ENCODE peak calls at places on chromosomes 2 and 18, in nine cellular contexts. T is GM12864, U is thoracic aorta, P is hepatocyte, J is fibroblast of mammary gland, I is cardiac fibroblast, R is psoas muscle, M is GM06990, Q is neural progenitor cell. F is an unnamed sample.

GRCh38 chr2:38178556-38179419 is 102.8 kb upstream of the CYP1B1 start:
- DNase-seq in P (peak), Q (no peak), T (peak), M (peak), J (peak), R (no peak), U (no peak), I (peak), F (no peak)

GRCh38 chr18:2430191-2430590 is 141.1 kb downstream of the METTL4 start:
- DNase-seq in Q (no peak), M (no peak), P (no peak), T (no peak), J (no peak), I (no peak), R (no peak), U (no peak), F (no peak)

GRCh38 chr2:222879602-222879933 is 18.7 kb downstream of the ACSL3 start:
- DNase-seq in M (no peak), J (no peak), T (no peak), Q (no peak), I (no peak), U (no peak), R (no peak), P (no peak), F (no peak)

GRCh38 chr2:71458413-71459083 is 5.2 kb downstream of the DYSF start:
- DNase-seq in P (no peak), R (no peak), M (no peak), U (no peak), I (peak), T (no peak), Q (no peak), J (peak), F (no peak)

GRCh38 chr2:179447839-179448447 is 183.3 kb upstream of the SESTD1 start:
- DNase-seq in Q (no peak), P (no peak), J (peak), I (no peak), U (no peak), T (no peak), M (no peak), R (no peak), F (no peak)

GRCh38 chr18:75110311-75110710 is 98.6 kb downstream of the PTGR3 start:
- DNase-seq in I (no peak), U (no peak), M (no peak), J (no peak), P (no peak), Q (no peak), T (no peak), R (no peak), F (no peak)

GRCh38 chr2:224449212-224450147 is 47.6 kb upstream of the FAM124B start:
- DNase-seq in M (no peak), Q (no peak), I (peak), R (no peak), U (no peak), P (no peak), T (no peak), J (peak), F (no peak)

GRCh38 chr2:142682528-142682927 is 194.9 kb upstream of the KYNU start:
- DNase-seq in R (no peak), U (no peak), J (peak), M (no peak), T (peak), Q (no peak), P (no peak), I (peak), F (no peak)

GRCh38 chr2:222806606-222807036 is 54.2 kb upstream of the ACSL3 start:
- DNase-seq in U (no peak), T (no peak), I (no peak), Q (no peak), R (no peak), J (no peak), M (no peak), P (no peak), F (no peak)

GRCh38 chr2:134771313-134771801 is 52.6 kb upstream of the TMEM163 start:
- DNase-seq in U (no peak), Q (no peak), I (no peak), T (no peak), J (no peak), R (no peak), P (no peak), M (no peak), F (no peak)

GRCh38 chr2:135931776-135932438 is 53.5 kb downstream of the DARS1 start:
- DNase-seq in P (no peak), T (no peak), U (no peak), R (no peak), I (no peak), Q (no peak), J (no peak), M (peak), F (no peak)

GRCh38 chr18:48166336-48166875 is 235.9 kb upstream of the SMAD2 start:
- DNase-seq in T (no peak), U (no peak), Q (no peak), P (no peak), J (no peak), I (no peak), R (no peak), M (no peak), F (no peak)

GRCh38 chr2:217052856-217053577 is 193.2 kb upstream of the TNP1 start:
- DNase-seq in P (no peak), T (no peak), Q (no peak), R (no peak), U (no peak), J (no peak), I (no peak), M (no peak), F (no peak)

GRCh38 chr2:164873096-164873670 is 31.6 kb upstream of the COBLL1 start:
- DNase-seq in Q (no peak), U (no peak), P (no peak), M (no peak), I (no peak), J (no peak), T (no peak), R (no peak), F (no peak)

GRCh38 chr2:180542510-180542909 is 437.9 kb upstream of the UBE2E3 start:
- DNase-seq in J (no peak), I (no peak), Q (no peak), R (no peak), M (no peak), U (no peak), P (no peak), T (no peak), F (no peak)

GRCh38 chr2:96325038-96325883 is at the start of gene ITPRIPL1:
- DNase-seq in R (no peak), I (no peak), M (peak), Q (peak), T (no peak), J (peak), P (peak), U (no peak), F (no peak)

GRCh38 chr2:167052825-167053224 is 164.5 kb downstream of the XIRP2 start:
- DNase-seq in I (peak), U (no peak), P (peak), M (no peak), Q (no peak), R (no peak), T (no peak), J (peak), F (no peak)

GRCh38 chr2:55555977-55556376 is 36.5 kb downstream of the CFAP36 start:
- DNase-seq in R (no peak), U (no peak), P (peak), I (peak), Q (no peak), J (peak), M (no peak), T (no peak), F (no peak)

GRCh38 chr2:158776236-158776635 is 18.9 kb upstream of the DAPL1 start:
- DNase-seq in I (no peak), U (no peak), Q (no peak), J (no peak), T (no peak), M (no peak), R (no peak), P (no peak), F (no peak)

GRCh38 chr2:96267159-96267971 is 1.3 kb downstream of the CIAO1 start:
- DNase-seq in J (peak), Q (peak), I (peak), R (peak), P (peak), T (no peak), U (no peak), M (no peak), F (no peak)

GRCh38 chr2:198162276-198162675 is 357.9 kb downstream of the PLCL1 start:
- DNase-seq in R (no peak), Q (no peak), J (no peak), U (no peak), I (no peak), T (no peak), P (no peak), M (no peak), F (no peak)

GRCh38 chr2:118190365-118190916 is 102.2 kb downstream of the INSIG2 start:
- DNase-seq in M (no peak), P (no peak), I (no peak), J (peak), T (no peak), Q (no peak), R (no peak), U (no peak), F (no peak)

GRCh38 chr2:3102081-3102914 is 275.3 kb downstream of the EIPR1 start:
- DNase-seq in M (no peak), R (no peak), Q (no peak), P (no peak), J (no peak), I (no peak), U (no peak), T (no peak), F (no peak)

GRCh38 chr2:188785515-188785914 is 188.7 kb upstream of the COL3A1 start:
- DNase-seq in T (no peak), P (peak), U (no peak), Q (no peak), J (peak), I (peak), R (no peak), M (no peak), F (no peak)

GRCh38 chr2:112161431-112162145 is 23.4 kb downstream of the FBLN7 start:
- DNase-seq in J (no peak), T (no peak), U (no peak), Q (no peak), I (no peak), R (no peak), M (no peak), P (no peak), F (no peak)

GRCh38 chr2:1605102-1605501 is 139.2 kb downstream of the PXDN start:
- DNase-seq in Q (peak), P (no peak), M (no peak), T (no peak), J (peak), I (peak), R (peak), U (no peak), F (no peak)

GRCh38 chr2:191115391-191115790 is 35.4 kb downstream of the STAT4 start:
- DNase-seq in Q (no peak), J (no peak), T (no peak), P (no peak), R (no peak), I (no peak), M (peak), U (no peak), F (no peak)

GRCh38 chr2:183809404-183809803 is 685.2 kb downstream of the NUP35 start:
- DNase-seq in M (no peak), U (no peak), I (no peak), J (no peak), Q (no peak), R (no peak), T (no peak), P (no peak), F (no peak)

GRCh38 chr18:11154369-11154982 is 5.1 kb upstream of the PIEZO2 start:
- DNase-seq in U (no peak), I (peak), J (peak), R (no peak), Q (peak), T (no peak), M (peak), P (peak), F (peak)

GRCh38 chr2:64846175-64846574 is 143.0 kb upstream of the SLC1A4 start:
- DNase-seq in R (no peak), Q (no peak), J (peak), T (no peak), U (no peak), M (no peak), I (peak), P (no peak), F (no peak)

GRCh38 chr2:30871440-30871839 is 64.2 kb upstream of the CAPN13 start:
- DNase-seq in I (no peak), U (no peak), T (no peak), R (no peak), P (no peak), M (no peak), Q (no peak), J (no peak), F (no peak)

GRCh38 chr2:17059452-17059851 is 393.8 kb upstream of the CYRIA start:
- DNase-seq in P (no peak), R (no peak), J (no peak), U (no peak), Q (no peak), T (no peak), M (no peak), I (no peak), F (no peak)

GRCh38 chr2:79702934-79703333 is 190.1 kb downstream of the CTNNA2 start:
- DNase-seq in R (no peak), I (no peak), P (no peak), Q (no peak), T (no peak), U (no peak), J (no peak), M (no peak), F (no peak)

GRCh38 chr18:65983750-65984149 is 232.9 kb downstream of the CDH7 start:
- DNase-seq in I (no peak), M (no peak), T (no peak), J (no peak), P (no peak), U (no peak), R (no peak), Q (peak), F (no peak)

GRCh38 chr18:49061239-49061905 is 110.6 kb upstream of the SMAD7 start:
- DNase-seq in R (no peak), I (no peak), J (no peak), Q (no peak), P (no peak), U (no peak), T (no peak), M (no peak), F (no peak)

GRCh38 chr2:205903549-205904129 is 182.3 kb downstream of the INO80D start:
- DNase-seq in U (no peak), I (no peak), Q (peak), R (no peak), M (peak), J (no peak), P (peak), T (peak), F (no peak)

GRCh38 chr2:161424179-161424763 is 8.2 kb downstream of the TBR1 start:
- DNase-seq in T (no peak), Q (peak), R (no peak), M (no peak), J (no peak), U (no peak), P (no peak), I (no peak), F (no peak)

GRCh38 chr18:60064271-60064670 is 164.5 kb downstream of the PMAIP1 start:
- DNase-seq in J (peak), I (no peak), T (no peak), P (no peak), M (no peak), R (no peak), Q (no peak), U (no peak), F (no peak)
- H3K4me3 ChIP-seq in J (no peak), I (no peak), T (no peak), P (no peak), M (no peak), R (no peak), Q (no peak), U (no peak), F (no peak)

DNA sequence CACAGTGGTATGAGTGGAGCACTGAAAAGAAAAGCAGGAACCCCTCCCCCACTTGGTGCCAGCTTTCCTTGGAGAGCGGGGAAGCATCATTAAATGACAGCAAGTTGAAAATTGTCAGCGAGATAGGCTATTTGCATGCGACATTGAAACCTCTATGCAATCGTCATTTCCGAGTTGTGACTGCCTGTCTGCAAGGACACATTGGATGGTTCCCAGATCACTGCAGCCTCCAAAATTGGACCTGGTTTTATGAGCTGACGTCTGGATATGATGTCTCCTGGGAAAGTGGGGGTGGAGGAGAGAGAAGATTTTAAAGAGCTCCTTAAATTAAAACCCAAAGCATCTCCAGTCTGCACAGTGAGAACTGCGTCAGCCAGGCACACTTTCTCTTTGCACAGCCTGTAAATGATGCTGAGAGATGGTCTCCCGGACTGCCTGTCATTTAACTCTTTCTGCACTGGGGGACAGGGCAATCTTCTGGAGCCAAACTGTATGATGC is 57.8 kb upstream of the KIF5C start:
- DNase-seq in J (peak), P (peak), Q (peak), M (no peak), R (no peak), I (peak), T (no peak), U (no peak), F (no peak)
- H3K4me3 ChIP-seq in J (no peak), P (no peak), Q (no peak), M (peak), R (peak), I (no peak), T (peak), U (peak), F (no peak)

DNA sequence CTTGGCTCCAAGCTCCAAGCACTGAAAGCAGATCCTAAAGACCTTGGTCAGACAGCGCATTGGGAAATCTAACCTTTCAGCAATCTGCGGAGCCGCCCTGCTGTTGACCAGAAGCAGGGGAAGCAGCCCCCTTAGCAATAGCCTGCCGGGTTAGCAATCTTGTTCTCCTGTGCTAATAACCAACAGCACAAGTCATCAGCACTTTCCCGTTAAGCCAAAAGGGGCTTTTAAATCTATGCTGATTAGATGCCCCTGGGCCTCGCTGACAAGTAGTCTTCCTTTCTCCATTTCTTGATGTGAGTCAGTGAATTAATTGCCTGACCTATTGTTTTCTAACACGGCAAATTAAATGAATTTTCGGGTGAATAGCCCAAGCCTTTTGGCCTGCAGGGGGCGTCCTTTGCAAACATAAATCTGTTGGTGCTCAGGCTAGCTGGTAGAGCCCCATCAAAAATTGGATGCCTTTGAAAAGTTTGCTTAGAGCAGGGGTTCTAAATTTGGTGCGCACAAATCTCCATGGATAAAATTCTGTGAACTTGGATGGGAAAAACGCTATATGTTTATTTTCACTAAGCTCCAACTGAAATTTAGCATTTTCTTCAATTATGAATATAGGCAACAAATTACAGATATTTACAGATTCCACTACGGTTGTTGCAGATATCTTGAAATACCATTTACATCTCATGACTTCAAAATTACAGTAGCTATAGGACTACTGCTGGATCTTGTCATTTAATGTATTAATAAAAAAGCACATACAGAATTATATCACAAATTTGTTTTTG is 24.7 kb downstream of the MAIP1 start:
- DNase-seq in T (peak), R (peak), Q (peak), P (peak), J (peak), U (peak), I (peak), M (no peak), F (peak)
- H3K4me3 ChIP-seq in T (no peak), R (peak), Q (peak), P (no peak), J (peak), U (peak), I (peak), M (no peak), F (no peak)

GRCh38 chr2:36357506-36358316 is 2.1 kb downstream of the CRIM1 start:
- DNase-seq in R (peak), J (peak), I (peak), M (peak), T (no peak), Q (peak), U (no peak), P (peak), F (no peak)
- H3K4me3 ChIP-seq in R (peak), J (peak), I (peak), M (peak), T (peak), Q (peak), U (peak), P (peak), F (peak)

GRCh38 chr2:176356251-176356650 is 87.0 kb downstream of the MTX2 start:
- DNase-seq in T (no peak), I (peak), R (no peak), Q (no peak), J (no peak), M (no peak), U (no peak), P (no peak), F (no peak)
- H3K4me3 ChIP-seq in T (no peak), I (no peak), R (no peak), Q (no peak), J (no peak), M (no peak), U (no peak), P (no peak), F (no peak)

DNA sequence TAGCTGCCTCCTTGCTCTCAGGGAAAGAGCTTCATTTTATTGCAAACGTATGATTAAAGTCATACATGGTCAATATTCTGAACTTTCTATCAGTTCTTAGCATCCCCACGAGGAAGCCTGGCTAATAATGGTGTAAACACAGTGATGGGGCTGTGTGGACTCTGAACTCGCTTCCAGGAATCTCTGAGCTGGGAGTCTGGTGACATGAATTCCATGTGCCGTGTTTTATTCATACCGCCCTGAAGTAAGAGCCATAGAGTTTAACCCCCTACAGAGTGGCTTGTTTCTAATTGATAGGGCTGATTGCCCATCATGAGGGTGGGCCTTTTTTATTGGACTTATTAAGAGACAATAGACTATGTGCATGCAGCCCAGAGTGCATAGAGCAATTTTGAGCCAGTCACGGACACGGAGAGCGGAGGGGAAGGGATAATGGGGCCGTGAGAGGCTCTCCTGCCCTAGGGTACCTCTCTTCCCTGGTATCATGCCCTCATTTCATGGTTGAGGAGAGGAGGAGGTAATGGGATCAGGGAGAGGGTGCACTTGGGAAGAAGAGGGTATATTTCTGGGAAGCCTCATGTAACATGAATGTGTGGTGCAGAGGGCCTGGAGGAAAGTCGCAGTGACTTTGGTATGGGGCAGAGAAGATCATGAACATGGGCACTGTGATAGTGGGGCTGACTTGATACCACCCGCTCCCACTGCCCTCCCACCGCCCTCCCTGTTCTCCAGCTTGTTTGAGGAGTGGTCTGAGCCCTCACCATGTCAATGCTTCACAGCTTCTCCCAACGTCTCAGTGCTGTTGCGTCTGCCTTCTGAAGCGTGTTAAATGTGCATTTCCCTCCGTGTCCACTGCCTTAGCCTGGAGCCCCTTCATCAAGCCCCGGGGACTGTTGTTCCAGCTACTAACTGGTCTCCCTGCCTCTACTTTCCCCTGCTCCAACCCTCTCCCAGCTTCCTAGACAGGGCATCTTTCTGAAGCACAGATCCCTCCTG is 73.2 kb downstream of the IL1R2 start:
- DNase-seq in R (no peak), J (peak), T (no peak), P (peak), U (no peak), Q (no peak), I (peak), M (no peak), F (no peak)
- H3K4me3 ChIP-seq in R (peak), J (peak), T (no peak), P (no peak), U (peak), Q (no peak), I (peak), M (no peak), F (no peak)

GRCh38 chr2:157441072-157441454 is 2.8 kb downstream of the CYTIP start:
- DNase-seq in U (no peak), T (peak), P (no peak), I (peak), Q (no peak), R (no peak), M (peak), J (peak), F (no peak)
- H3K4me3 ChIP-seq in U (peak), T (peak), P (no peak), I (no peak), Q (no peak), R (peak), M (peak), J (no peak), F (no peak)